ENCODE peak calls at places on chromosome 22, in four cellular contexts. One of them, this sample, is unnamed. For H3K4me1 and H3K9me3, the result is how much of the 10 kb centered on the place peaks cover.

GRCh38 chr22:18071968-18072310 is 5.9 kb upstream of the PEX26 start:
- DNase-seq in spleen: peak
- DNase-seq in kidney: no peak
- DNase-seq in aorta: no peak
- DNase-seq in this sample: peak

GRCh38 chr22:44549701-44550100 is 51.7 kb upstream of the RTL6 start:
- DNase-seq in spleen: no peak
- DNase-seq in kidney: no peak
- DNase-seq in aorta: no peak
- DNase-seq in this sample: peak

GRCh38 chr22:20523118-20523983 is 15.9 kb downstream of the MED15 start:
- DNase-seq in spleen: no peak
- DNase-seq in kidney: peak
- DNase-seq in aorta: no peak
- DNase-seq in this sample: no peak

GRCh38 chr22:40463727-40464126 is 93.3 kb downstream of the SGSM3 start:
- DNase-seq in spleen: no peak
- DNase-seq in kidney: no peak
- DNase-seq in aorta: no peak
- DNase-seq in this sample: no peak

GRCh38 chr22:34814260-34814659 is 251.7 kb upstream of the ISX start:
- DNase-seq in spleen: no peak
- DNase-seq in kidney: no peak
- DNase-seq in aorta: no peak
- DNase-seq in this sample: no peak

GRCh38 chr22:31253949-31254348 is 38.3 kb downstream of the PIK3IP1 start:
- DNase-seq in spleen: no peak
- DNase-seq in kidney: no peak
- DNase-seq in aorta: no peak
- DNase-seq in this sample: peak

GRCh38 chr22:21754523-21755128 is 19.0 kb upstream of the YPEL1 start:
- DNase-seq in spleen: peak
- DNase-seq in kidney: no peak
- DNase-seq in aorta: peak
- DNase-seq in this sample: no peak

GRCh38 chr22:28810839-28811491 is 10.6 kb upstream of the XBP1 start:
- DNase-seq in spleen: peak
- DNase-seq in kidney: peak
- DNase-seq in aorta: no peak
- DNase-seq in this sample: no peak

GRCh38 chr22:45969414-45969799 is 7.6 kb downstream of the WNT7B start:
- DNase-seq in spleen: no peak
- DNase-seq in kidney: no peak
- DNase-seq in aorta: no peak
- DNase-seq in this sample: no peak

GRCh38 chr22:39665229-39665628 is 94.7 kb downstream of the CACNA1I start:
- DNase-seq in spleen: no peak
- DNase-seq in kidney: no peak
- DNase-seq in aorta: no peak
- DNase-seq in this sample: no peak

GRCh38 chr22:39463931-39464390 is 7.1 kb downstream of the MGAT3 start:
- DNase-seq in spleen: peak
- DNase-seq in kidney: peak
- DNase-seq in aorta: no peak
- DNase-seq in this sample: peak

GRCh38 chr22:38174626-38175025 is 7.0 kb downstream of the PLA2G6 start:
- DNase-seq in spleen: no peak
- DNase-seq in kidney: peak
- DNase-seq in aorta: peak
- DNase-seq in this sample: no peak

GRCh38 chr22:32896951-32897350 is 95.4 kb downstream of the TIMP3 start:
- DNase-seq in spleen: no peak
- DNase-seq in kidney: no peak
- DNase-seq in aorta: no peak
- DNase-seq in this sample: peak

GRCh38 chr22:40407831-40408717 is 37.7 kb downstream of the SGSM3 start:
- DNase-seq in spleen: peak
- DNase-seq in kidney: no peak
- DNase-seq in aorta: peak
- DNase-seq in this sample: peak

GRCh38 chr22:44351685-44352377 is 39.1 kb upstream of the SHISAL1 start:
- DNase-seq in spleen: no peak
- DNase-seq in kidney: peak
- DNase-seq in aorta: peak
- DNase-seq in this sample: no peak

GRCh38 chr22:31230155-31230870 is 18.2 kb downstream of the LIMK2 start:
- DNase-seq in spleen: no peak
- DNase-seq in kidney: no peak
- DNase-seq in aorta: no peak
- DNase-seq in this sample: no peak

GRCh38 chr22:32949719-32950118 is 108.5 kb downstream of the SYN3 start:
- DNase-seq in spleen: no peak
- DNase-seq in kidney: no peak
- DNase-seq in aorta: no peak
- DNase-seq in this sample: no peak

GRCh38 chr22:19795617-19796008 is 35.0 kb downstream of the TBX1 start:
- DNase-seq in spleen: no peak
- DNase-seq in kidney: peak
- DNase-seq in aorta: no peak
- DNase-seq in this sample: no peak

GRCh38 chr22:44050766-44051747 is 27.0 kb downstream of the PARVB start:
- DNase-seq in spleen: no peak
- DNase-seq in kidney: no peak
- DNase-seq in aorta: no peak
- DNase-seq in this sample: no peak

GRCh38 chr22:46376908-46377565 is 41.5 kb downstream of the TRMU start:
- DNase-seq in spleen: no peak
- DNase-seq in kidney: peak
- DNase-seq in aorta: no peak
- DNase-seq in this sample: peak

GRCh38 chr22:46454233-46454909 is 83.0 kb downstream of the CELSR1 start:
- DNase-seq in spleen: no peak
- DNase-seq in kidney: peak
- DNase-seq in aorta: no peak
- DNase-seq in this sample: peak

GRCh38 chr22:32389685-32390084 is 22.4 kb downstream of the RTCB start:
- DNase-seq in spleen: no peak
- DNase-seq in kidney: no peak
- DNase-seq in aorta: no peak
- DNase-seq in this sample: no peak

GRCh38 chr22:24772493-24773220 is 1.9 kb downstream of the PIWIL3 start:
- DNase-seq in spleen: no peak
- DNase-seq in kidney: no peak
- DNase-seq in aorta: no peak
- DNase-seq in this sample: no peak

GRCh38 chr22:46000081-46001027 is 23.4 kb upstream of the WNT7B start:
- DNase-seq in spleen: peak
- DNase-seq in kidney: peak
- DNase-seq in aorta: peak
- DNase-seq in this sample: peak

GRCh38 chr22:38882480-38882879 is 10.5 kb upstream of the CBX6 start:
- DNase-seq in spleen: no peak
- DNase-seq in kidney: peak
- DNase-seq in aorta: peak
- DNase-seq in this sample: no peak

GRCh38 chr22:28976588-28976987 is 85.0 kb downstream of the C22orf31 start:
- DNase-seq in spleen: no peak
- DNase-seq in kidney: no peak
- DNase-seq in aorta: no peak
- DNase-seq in this sample: no peak

GRCh38 chr22:42929838-42930155 is 72.7 kb upstream of the ARFGAP3 start:
- DNase-seq in spleen: peak
- DNase-seq in kidney: no peak
- DNase-seq in aorta: no peak
- DNase-seq in this sample: no peak

GRCh38 chr22:33337524-33337923 is 279.3 kb upstream of the SYN3 start:
- DNase-seq in spleen: no peak
- DNase-seq in kidney: peak
- DNase-seq in aorta: no peak
- DNase-seq in this sample: no peak

GRCh38 chr22:19868773-19869471 is 14.2 kb upstream of the GNB1L start:
- DNase-seq in spleen: peak
- DNase-seq in kidney: peak
- DNase-seq in aorta: peak
- DNase-seq in this sample: peak

GRCh38 chr22:31637938-31638618 is 23.9 kb downstream of the PISD start:
- DNase-seq in spleen: peak
- DNase-seq in kidney: no peak
- DNase-seq in aorta: no peak
- DNase-seq in this sample: no peak

GRCh38 chr22:32005453-32005852 is 37.6 kb upstream of the SLC5A1 start:
- DNase-seq in spleen: no peak
- DNase-seq in kidney: no peak
- DNase-seq in aorta: no peak
- DNase-seq in this sample: no peak

GRCh38 chr22:30806391-30806861 is 111.8 kb downstream of the OSBP2 start:
- DNase-seq in spleen: no peak
- DNase-seq in kidney: no peak
- DNase-seq in aorta: no peak
- DNase-seq in this sample: no peak

GRCh38 chr22:19119949-19120348 is 2.3 kb downstream of the DGCR2 start:
- DNase-seq in spleen: peak
- DNase-seq in kidney: no peak
- DNase-seq in aorta: no peak
- DNase-seq in this sample: no peak

DNA sequence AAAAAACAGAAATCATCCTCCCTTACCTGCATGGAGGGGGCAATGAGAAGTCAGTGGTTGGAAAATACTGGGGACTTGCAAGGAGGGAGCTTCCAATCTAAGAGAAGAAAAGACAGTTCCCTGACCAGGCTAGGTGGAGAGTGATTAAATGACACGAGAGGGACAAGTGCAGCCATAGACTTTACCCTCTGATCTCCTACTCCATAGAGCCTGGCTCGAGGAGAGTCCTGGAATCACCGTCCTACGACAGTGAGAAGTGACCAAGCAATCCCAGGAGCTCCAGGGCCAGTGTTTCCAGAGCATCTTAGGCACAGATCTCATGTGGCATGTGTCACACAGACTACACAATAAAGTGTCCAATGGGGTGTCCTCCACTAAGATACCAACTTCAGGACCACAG is 25.7 kb downstream of the MYH9 start:
- DNase-seq in spleen: no peak
- DNase-seq in kidney: no peak
- DNase-seq in aorta: no peak
- DNase-seq in this sample: no peak
- H3K4me1 ChIP-seq in spleen: half or more
- H3K4me1 ChIP-seq in kidney: half or more
- H3K4me1 ChIP-seq in aorta: under half
- H3K4me1 ChIP-seq in this sample: half or more

GRCh38 chr22:36299295-36299694 is 46.4 kb downstream of the APOL1 start:
- DNase-seq in spleen: peak
- DNase-seq in kidney: no peak
- DNase-seq in aorta: no peak
- DNase-seq in this sample: no peak

GRCh38 chr22:36297568-36297967 is 44.6 kb downstream of the APOL1 start:
- DNase-seq in spleen: peak
- DNase-seq in kidney: peak
- DNase-seq in aorta: no peak
- DNase-seq in this sample: no peak

GRCh38 chr22:36296690-36297089 is 43.8 kb downstream of the APOL1 start:
- DNase-seq in spleen: peak
- DNase-seq in kidney: peak
- DNase-seq in aorta: no peak
- DNase-seq in this sample: no peak

GRCh38 chr22:36298601-36299000 is 45.7 kb downstream of the APOL1 start:
- DNase-seq in spleen: peak
- DNase-seq in kidney: no peak
- DNase-seq in aorta: no peak
- DNase-seq in this sample: no peak

GRCh38 chr22:36298118-36298517 is 45.2 kb downstream of the APOL1 start:
- DNase-seq in spleen: peak
- DNase-seq in kidney: peak
- DNase-seq in aorta: no peak
- DNase-seq in this sample: no peak
- H3K27ac ChIP-seq in spleen: peak
- H3K27ac ChIP-seq in kidney: no peak
- H3K27ac ChIP-seq in aorta: no peak
- H3K27ac ChIP-seq in this sample: no peak

GRCh38 chr22:48855013-48855412 is 972.7 kb downstream of the BRD1 start:
- DNase-seq in spleen: no peak
- DNase-seq in kidney: no peak
- DNase-seq in aorta: no peak
- DNase-seq in this sample: no peak
- H3K9me3 ChIP-seq in spleen: under half
- H3K9me3 ChIP-seq in kidney: under half
- H3K9me3 ChIP-seq in aorta: under half
- H3K9me3 ChIP-seq in this sample: under half

GRCh38 chr22:27116295-27116694 is 458.9 kb downstream of the MIAT start:
- DNase-seq in spleen: no peak
- DNase-seq in kidney: no peak
- DNase-seq in aorta: no peak
- DNase-seq in this sample: no peak

GRCh38 chr22:27114186-27114585 is 456.8 kb downstream of the MIAT start:
- DNase-seq in spleen: no peak
- DNase-seq in kidney: no peak
- DNase-seq in aorta: no peak
- DNase-seq in this sample: no peak

GRCh38 chr22:27113211-27114030 is 456.0 kb downstream of the MIAT start:
- DNase-seq in spleen: no peak
- DNase-seq in kidney: no peak
- DNase-seq in aorta: no peak
- DNase-seq in this sample: no peak

GRCh38 chr22:27115816-27116256 is 458.4 kb downstream of the MIAT start:
- DNase-seq in spleen: no peak
- DNase-seq in kidney: no peak
- DNase-seq in aorta: no peak
- DNase-seq in this sample: no peak

GRCh38 chr22:27115410-27115809 is 458.0 kb downstream of the MIAT start:
- DNase-seq in spleen: no peak
- DNase-seq in kidney: no peak
- DNase-seq in aorta: no peak
- DNase-seq in this sample: no peak
- H3K4me1 ChIP-seq in spleen: under half
- H3K4me1 ChIP-seq in kidney: under half
- H3K4me1 ChIP-seq in aorta: under half
- H3K4me1 ChIP-seq in this sample: under half

DNA sequence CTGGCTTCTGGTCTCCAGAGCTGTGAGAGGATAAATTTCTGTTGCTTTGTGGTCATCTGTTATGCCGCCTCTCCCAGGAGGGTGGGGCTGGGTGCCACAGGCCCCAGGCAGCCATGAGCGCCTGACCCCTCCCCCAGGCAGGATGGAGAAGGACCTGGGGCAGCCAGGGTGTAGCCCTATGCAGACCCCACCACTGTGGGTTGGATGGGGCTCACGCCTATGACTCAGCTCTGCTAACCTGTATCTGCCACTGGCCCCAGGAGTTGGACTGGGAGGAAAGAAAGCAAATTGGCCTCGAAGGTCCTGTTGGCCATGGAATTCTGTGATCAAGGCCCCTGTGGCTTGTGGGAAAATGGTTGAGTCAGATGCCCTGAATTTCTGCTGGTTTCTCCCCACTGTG is 1351.1 kb downstream of the BRD1 start:
- DNase-seq in spleen: peak
- DNase-seq in kidney: no peak
- DNase-seq in aorta: no peak
- DNase-seq in this sample: peak
- H3K27ac ChIP-seq in spleen: no peak
- H3K27ac ChIP-seq in kidney: no peak
- H3K27ac ChIP-seq in aorta: no peak
- H3K27ac ChIP-seq in this sample: no peak

GRCh38 chr22:47629791-47630655 is 867.6 kb downstream of the TBC1D22A start:
- DNase-seq in spleen: no peak
- DNase-seq in kidney: no peak
- DNase-seq in aorta: no peak
- DNase-seq in this sample: peak
- H3K9me3 ChIP-seq in spleen: under half
- H3K9me3 ChIP-seq in kidney: under half
- H3K9me3 ChIP-seq in aorta: under half
- H3K9me3 ChIP-seq in this sample: under half